ENCODE peak calls at places on chromosomes 2 and 18, in five cellular contexts. One of them, this sample, is unnamed.

GRCh38 chr2:55880416-55881143 is 43.0 kb downstream of the EFEMP1 start:
- DNase-seq in GM20000: no peak
- DNase-seq in HEK293T: no peak
- DNase-seq in stimulated activated CD4-positive, alpha-beta T cell treated with anti-CD3 and anti-CD28 coated beads, Interleukin-1b, Interleukin-23, amount 100 ng/mL, for 24 hours: no peak
- DNase-seq in activated CD4-positive, alpha-beta T cell treated with anti-CD3 and anti-CD28 coated beads for 36 hours: no peak
- DNase-seq in this sample: no peak

GRCh38 chr2:138373993-138374408 is 127.6 kb upstream of the SPOPL start:
- DNase-seq in GM20000: peak; percentile 32
- DNase-seq in HEK293T: peak; percentile 18
- DNase-seq in stimulated activated CD4-positive, alpha-beta T cell treated with anti-CD3 and anti-CD28 coated beads, Interleukin-1b, Interleukin-23, amount 100 ng/mL, for 24 hours: no peak
- DNase-seq in activated CD4-positive, alpha-beta T cell treated with anti-CD3 and anti-CD28 coated beads for 36 hours: peak; percentile 12
- DNase-seq in this sample: peak; percentile 27

GRCh38 chr18:60082790-60083189 is 183.0 kb downstream of the PMAIP1 start:
- DNase-seq in GM20000: no peak
- DNase-seq in HEK293T: no peak
- DNase-seq in stimulated activated CD4-positive, alpha-beta T cell treated with anti-CD3 and anti-CD28 coated beads, Interleukin-1b, Interleukin-23, amount 100 ng/mL, for 24 hours: no peak
- DNase-seq in activated CD4-positive, alpha-beta T cell treated with anti-CD3 and anti-CD28 coated beads for 36 hours: no peak
- DNase-seq in this sample: no peak

GRCh38 chr18:47754311-47755101 is 176.0 kb downstream of the SMAD2 start:
- DNase-seq in GM20000: peak; percentile 83
- DNase-seq in HEK293T: peak; percentile 73
- DNase-seq in stimulated activated CD4-positive, alpha-beta T cell treated with anti-CD3 and anti-CD28 coated beads, Interleukin-1b, Interleukin-23, amount 100 ng/mL, for 24 hours: peak; percentile 35
- DNase-seq in activated CD4-positive, alpha-beta T cell treated with anti-CD3 and anti-CD28 coated beads for 36 hours: peak; percentile 80
- DNase-seq in this sample: peak; percentile 71

GRCh38 chr18:24995056-24995455 is 356.9 kb downstream of the ZNF521 start:
- DNase-seq in GM20000: no peak
- DNase-seq in HEK293T: no peak
- DNase-seq in stimulated activated CD4-positive, alpha-beta T cell treated with anti-CD3 and anti-CD28 coated beads, Interleukin-1b, Interleukin-23, amount 100 ng/mL, for 24 hours: no peak
- DNase-seq in activated CD4-positive, alpha-beta T cell treated with anti-CD3 and anti-CD28 coated beads for 36 hours: no peak
- DNase-seq in this sample: no peak

GRCh38 chr2:105746177-105747080 is 1.7 kb downstream of the NCK2 start:
- DNase-seq in GM20000: peak; percentile 84
- DNase-seq in HEK293T: no peak
- DNase-seq in stimulated activated CD4-positive, alpha-beta T cell treated with anti-CD3 and anti-CD28 coated beads, Interleukin-1b, Interleukin-23, amount 100 ng/mL, for 24 hours: peak; percentile 71
- DNase-seq in activated CD4-positive, alpha-beta T cell treated with anti-CD3 and anti-CD28 coated beads for 36 hours: peak; percentile 97
- DNase-seq in this sample: no peak

GRCh38 chr18:6404834-6405233 is 9.9 kb downstream of the L3MBTL4 start:
- DNase-seq in GM20000: no peak
- DNase-seq in HEK293T: no peak
- DNase-seq in stimulated activated CD4-positive, alpha-beta T cell treated with anti-CD3 and anti-CD28 coated beads, Interleukin-1b, Interleukin-23, amount 100 ng/mL, for 24 hours: no peak
- DNase-seq in activated CD4-positive, alpha-beta T cell treated with anti-CD3 and anti-CD28 coated beads for 36 hours: no peak
- DNase-seq in this sample: no peak

GRCh38 chr2:96763511-96764252 is 3.0 kb downstream of the CNNM4 start:
- DNase-seq in GM20000: peak; percentile 66
- DNase-seq in HEK293T: peak; percentile 51
- DNase-seq in stimulated activated CD4-positive, alpha-beta T cell treated with anti-CD3 and anti-CD28 coated beads, Interleukin-1b, Interleukin-23, amount 100 ng/mL, for 24 hours: no peak
- DNase-seq in activated CD4-positive, alpha-beta T cell treated with anti-CD3 and anti-CD28 coated beads for 36 hours: peak; percentile 37
- DNase-seq in this sample: no peak

GRCh38 chr2:11546072-11546471 is 12.2 kb downstream of the GREB1 start:
- DNase-seq in GM20000: no peak
- DNase-seq in HEK293T: no peak
- DNase-seq in stimulated activated CD4-positive, alpha-beta T cell treated with anti-CD3 and anti-CD28 coated beads, Interleukin-1b, Interleukin-23, amount 100 ng/mL, for 24 hours: no peak
- DNase-seq in activated CD4-positive, alpha-beta T cell treated with anti-CD3 and anti-CD28 coated beads for 36 hours: no peak
- DNase-seq in this sample: no peak

GRCh38 chr18:23127145-23127544 is 8.1 kb upstream of the CABLES1 start:
- DNase-seq in GM20000: no peak
- DNase-seq in HEK293T: no peak
- DNase-seq in stimulated activated CD4-positive, alpha-beta T cell treated with anti-CD3 and anti-CD28 coated beads, Interleukin-1b, Interleukin-23, amount 100 ng/mL, for 24 hours: no peak
- DNase-seq in activated CD4-positive, alpha-beta T cell treated with anti-CD3 and anti-CD28 coated beads for 36 hours: no peak
- DNase-seq in this sample: no peak

GRCh38 chr2:176997074-176997791 is 215.4 kb upstream of the HNRNPA3 start:
- DNase-seq in GM20000: peak; percentile 36
- DNase-seq in HEK293T: no peak
- DNase-seq in stimulated activated CD4-positive, alpha-beta T cell treated with anti-CD3 and anti-CD28 coated beads, Interleukin-1b, Interleukin-23, amount 100 ng/mL, for 24 hours: no peak
- DNase-seq in activated CD4-positive, alpha-beta T cell treated with anti-CD3 and anti-CD28 coated beads for 36 hours: peak; percentile 43
- DNase-seq in this sample: no peak

GRCh38 chr2:218022851-218023530 is 20.2 kb upstream of the TNS1 start:
- DNase-seq in GM20000: no peak
- DNase-seq in HEK293T: no peak
- DNase-seq in stimulated activated CD4-positive, alpha-beta T cell treated with anti-CD3 and anti-CD28 coated beads, Interleukin-1b, Interleukin-23, amount 100 ng/mL, for 24 hours: no peak
- DNase-seq in activated CD4-positive, alpha-beta T cell treated with anti-CD3 and anti-CD28 coated beads for 36 hours: no peak
- DNase-seq in this sample: no peak

GRCh38 chr18:13558132-13558531 is 168.2 kb downstream of the FAM210A start:
- DNase-seq in GM20000: peak; percentile 73
- DNase-seq in HEK293T: peak; percentile 54
- DNase-seq in stimulated activated CD4-positive, alpha-beta T cell treated with anti-CD3 and anti-CD28 coated beads, Interleukin-1b, Interleukin-23, amount 100 ng/mL, for 24 hours: no peak
- DNase-seq in activated CD4-positive, alpha-beta T cell treated with anti-CD3 and anti-CD28 coated beads for 36 hours: peak; percentile 58
- DNase-seq in this sample: peak; percentile 16